ENCODE peak calls at places on chromosome 5, in nine cellular contexts. One of them, this sample, is unnamed.

GRCh38 chr5:166724284-166724683 is 1567.2 kb upstream of the WWC1 start:
- DNase-seq in kidney: no peak
- DNase-seq in CD4-positive, alpha-beta T cell: no peak
- DNase-seq in fibroblast of the aortic adventitia: no peak
- DNase-seq in chondrocyte: no peak
- DNase-seq in AG10803: no peak
- DNase-seq in fibroblast of pulmonary artery: no peak
- DNase-seq in upper lobe of right lung: no peak
- DNase-seq in heart right ventricle: no peak
- DNase-seq in this sample: no peak

GRCh38 chr5:135880801-135881200 is 14.8 kb downstream of the IL9 start:
- DNase-seq in kidney: no peak
- DNase-seq in CD4-positive, alpha-beta T cell: no peak
- DNase-seq in fibroblast of the aortic adventitia: no peak
- DNase-seq in chondrocyte: no peak
- DNase-seq in AG10803: no peak
- DNase-seq in fibroblast of pulmonary artery: no peak
- DNase-seq in upper lobe of right lung: no peak
- DNase-seq in heart right ventricle: no peak
- DNase-seq in this sample: peak; percentile 22

GRCh38 chr5:160906077-160906476 is 54.1 kb upstream of the ATP10B start:
- DNase-seq in kidney: no peak
- DNase-seq in CD4-positive, alpha-beta T cell: no peak
- DNase-seq in fibroblast of the aortic adventitia: no peak
- DNase-seq in chondrocyte: no peak
- DNase-seq in AG10803: no peak
- DNase-seq in fibroblast of pulmonary artery: no peak
- DNase-seq in upper lobe of right lung: no peak
- DNase-seq in heart right ventricle: no peak
- DNase-seq in this sample: no peak

GRCh38 chr5:64273276-64273675 is 107.6 kb downstream of the RNF180 start:
- DNase-seq in kidney: no peak
- DNase-seq in CD4-positive, alpha-beta T cell: no peak
- DNase-seq in fibroblast of the aortic adventitia: peak; percentile 2
- DNase-seq in chondrocyte: no peak
- DNase-seq in AG10803: no peak
- DNase-seq in fibroblast of pulmonary artery: no peak
- DNase-seq in upper lobe of right lung: no peak
- DNase-seq in heart right ventricle: no peak
- DNase-seq in this sample: no peak

GRCh38 chr5:663436-664342 is 29.5 kb downstream of the TPPP start:
- DNase-seq in kidney: peak; percentile 71
- DNase-seq in CD4-positive, alpha-beta T cell: no peak
- DNase-seq in fibroblast of the aortic adventitia: no peak
- DNase-seq in chondrocyte: peak; percentile 86
- DNase-seq in AG10803: no peak
- DNase-seq in fibroblast of pulmonary artery: no peak
- DNase-seq in upper lobe of right lung: no peak
- DNase-seq in heart right ventricle: no peak
- DNase-seq in this sample: no peak

GRCh38 chr5:38193015-38193581 is 65.3 kb upstream of the EGFLAM start:
- DNase-seq in kidney: peak; percentile 80
- DNase-seq in CD4-positive, alpha-beta T cell: peak; percentile 25
- DNase-seq in fibroblast of the aortic adventitia: peak; percentile 68
- DNase-seq in chondrocyte: no peak
- DNase-seq in AG10803: peak; percentile 77
- DNase-seq in fibroblast of pulmonary artery: peak; percentile 74
- DNase-seq in upper lobe of right lung: peak; percentile 80
- DNase-seq in heart right ventricle: peak; percentile 56
- DNase-seq in this sample: peak; percentile 81

GRCh38 chr5:165809914-165810313 is 2304.5 kb downstream of the MAT2B start:
- DNase-seq in kidney: no peak
- DNase-seq in CD4-positive, alpha-beta T cell: no peak
- DNase-seq in fibroblast of the aortic adventitia: no peak
- DNase-seq in chondrocyte: no peak
- DNase-seq in AG10803: no peak
- DNase-seq in fibroblast of pulmonary artery: no peak
- DNase-seq in upper lobe of right lung: no peak
- DNase-seq in heart right ventricle: no peak
- DNase-seq in this sample: no peak

GRCh38 chr5:65062684-65063083 is 294.0 kb downstream of the CWC27 start:
- DNase-seq in kidney: no peak
- DNase-seq in CD4-positive, alpha-beta T cell: no peak
- DNase-seq in fibroblast of the aortic adventitia: peak; percentile 99
- DNase-seq in chondrocyte: no peak
- DNase-seq in AG10803: peak; percentile 98
- DNase-seq in fibroblast of pulmonary artery: peak; percentile 97
- DNase-seq in upper lobe of right lung: no peak
- DNase-seq in heart right ventricle: peak; percentile 65
- DNase-seq in this sample: no peak

GRCh38 chr5:125349432-125349831 is 603.0 kb upstream of the ZNF608 start:
- DNase-seq in kidney: no peak
- DNase-seq in CD4-positive, alpha-beta T cell: no peak
- DNase-seq in fibroblast of the aortic adventitia: no peak
- DNase-seq in chondrocyte: no peak
- DNase-seq in AG10803: peak; percentile 66
- DNase-seq in fibroblast of pulmonary artery: peak; percentile 48
- DNase-seq in upper lobe of right lung: no peak
- DNase-seq in heart right ventricle: no peak
- DNase-seq in this sample: no peak

GRCh38 chr5:69007726-69008368 is 86.0 kb upstream of the SLC30A5 start:
- DNase-seq in kidney: peak; percentile 69
- DNase-seq in CD4-positive, alpha-beta T cell: peak; percentile 64
- DNase-seq in fibroblast of the aortic adventitia: peak; percentile 34
- DNase-seq in chondrocyte: no peak
- DNase-seq in AG10803: peak; percentile 33
- DNase-seq in fibroblast of pulmonary artery: peak; percentile 49
- DNase-seq in upper lobe of right lung: no peak
- DNase-seq in heart right ventricle: peak; percentile 53
- DNase-seq in this sample: peak; percentile 76

GRCh38 chr5:1481266-1481998 is 36.2 kb upstream of the SLC6A3 start:
- DNase-seq in kidney: no peak
- DNase-seq in CD4-positive, alpha-beta T cell: no peak
- DNase-seq in fibroblast of the aortic adventitia: no peak
- DNase-seq in chondrocyte: no peak
- DNase-seq in AG10803: no peak
- DNase-seq in fibroblast of pulmonary artery: no peak
- DNase-seq in upper lobe of right lung: no peak
- DNase-seq in heart right ventricle: no peak
- DNase-seq in this sample: no peak

GRCh38 chr5:138745268-138745667 is 8.0 kb upstream of the CTNNA1 start:
- DNase-seq in kidney: no peak
- DNase-seq in CD4-positive, alpha-beta T cell: no peak
- DNase-seq in fibroblast of the aortic adventitia: no peak
- DNase-seq in chondrocyte: no peak
- DNase-seq in AG10803: no peak
- DNase-seq in fibroblast of pulmonary artery: no peak
- DNase-seq in upper lobe of right lung: no peak
- DNase-seq in heart right ventricle: no peak
- DNase-seq in this sample: no peak

GRCh38 chr5:155728857-155729683 is 597.9 kb upstream of the SGCD start:
- DNase-seq in kidney: peak; percentile 47
- DNase-seq in CD4-positive, alpha-beta T cell: no peak
- DNase-seq in fibroblast of the aortic adventitia: no peak
- DNase-seq in chondrocyte: peak; percentile 67
- DNase-seq in AG10803: peak; percentile 78
- DNase-seq in fibroblast of pulmonary artery: no peak
- DNase-seq in upper lobe of right lung: no peak
- DNase-seq in heart right ventricle: peak; percentile 19
- DNase-seq in this sample: no peak

GRCh38 chr5:109939109-109939682 is 249.5 kb downstream of the MAN2A1 start:
- DNase-seq in kidney: no peak
- DNase-seq in CD4-positive, alpha-beta T cell: no peak
- DNase-seq in fibroblast of the aortic adventitia: peak; percentile 20
- DNase-seq in chondrocyte: no peak
- DNase-seq in AG10803: peak; percentile 39
- DNase-seq in fibroblast of pulmonary artery: peak; percentile 91
- DNase-seq in upper lobe of right lung: no peak
- DNase-seq in heart right ventricle: no peak
- DNase-seq in this sample: no peak

GRCh38 chr5:103428411-103428871 is 134.1 kb downstream of the NUDT12 start:
- DNase-seq in kidney: peak; percentile 73
- DNase-seq in CD4-positive, alpha-beta T cell: no peak
- DNase-seq in fibroblast of the aortic adventitia: peak; percentile 39
- DNase-seq in chondrocyte: peak; percentile 85
- DNase-seq in AG10803: peak; percentile 63
- DNase-seq in fibroblast of pulmonary artery: peak; percentile 72
- DNase-seq in upper lobe of right lung: no peak
- DNase-seq in heart right ventricle: peak; percentile 27
- DNase-seq in this sample: no peak

GRCh38 chr5:138626333-138626944 is 51.2 kb upstream of the HSPA9 start:
- DNase-seq in kidney: no peak
- DNase-seq in CD4-positive, alpha-beta T cell: no peak
- DNase-seq in fibroblast of the aortic adventitia: no peak
- DNase-seq in chondrocyte: peak; percentile 7
- DNase-seq in AG10803: no peak
- DNase-seq in fibroblast of pulmonary artery: no peak
- DNase-seq in upper lobe of right lung: no peak
- DNase-seq in heart right ventricle: no peak
- DNase-seq in this sample: no peak

GRCh38 chr5:76180817-76181805 is 97.9 kb downstream of the SV2C start:
- DNase-seq in kidney: no peak
- DNase-seq in CD4-positive, alpha-beta T cell: no peak
- DNase-seq in fibroblast of the aortic adventitia: no peak
- DNase-seq in chondrocyte: no peak
- DNase-seq in AG10803: no peak
- DNase-seq in fibroblast of pulmonary artery: no peak
- DNase-seq in upper lobe of right lung: no peak
- DNase-seq in heart right ventricle: no peak
- DNase-seq in this sample: no peak

GRCh38 chr5:5643481-5643880 is 221.0 kb downstream of the ICE1 start:
- DNase-seq in kidney: no peak
- DNase-seq in CD4-positive, alpha-beta T cell: no peak
- DNase-seq in fibroblast of the aortic adventitia: no peak
- DNase-seq in chondrocyte: no peak
- DNase-seq in AG10803: no peak
- DNase-seq in fibroblast of pulmonary artery: no peak
- DNase-seq in upper lobe of right lung: no peak
- DNase-seq in heart right ventricle: no peak
- DNase-seq in this sample: no peak
- TF ChIP-seq CTCF in kidney: no peak
- TF ChIP-seq CTCF in CD4-positive, alpha-beta T cell: no peak
- TF ChIP-seq CTCF in fibroblast of the aortic adventitia: no peak
- TF ChIP-seq CTCF in chondrocyte: no peak
- TF ChIP-seq CTCF in AG10803: no peak
- TF ChIP-seq CTCF in fibroblast of pulmonary artery: no peak
- TF ChIP-seq CTCF in upper lobe of right lung: no peak
- TF ChIP-seq CTCF in heart right ventricle: no peak
- TF ChIP-seq CTCF in this sample: no peak

DNA sequence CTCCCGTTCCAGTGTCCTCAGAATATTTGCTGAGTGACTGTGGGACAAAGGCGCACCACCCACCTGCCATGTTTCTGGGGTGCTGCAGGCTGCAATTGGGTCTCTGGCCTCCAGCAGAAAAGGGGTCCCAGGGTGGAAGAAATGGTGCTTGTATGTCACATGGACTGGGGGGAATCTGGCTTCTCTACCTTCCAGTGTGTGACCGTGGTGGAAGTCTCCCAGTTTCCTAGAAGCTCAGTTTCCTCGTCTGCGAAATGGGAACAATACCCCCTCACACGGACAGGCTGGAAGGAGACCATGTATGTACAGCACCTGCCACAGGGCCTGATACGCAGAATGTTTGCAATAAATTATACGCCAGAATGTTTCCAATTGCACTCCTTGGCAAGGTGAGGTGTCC is 23.8 kb downstream of the CPLX2 start:
- DNase-seq in kidney: no peak
- DNase-seq in CD4-positive, alpha-beta T cell: no peak
- DNase-seq in fibroblast of the aortic adventitia: no peak
- DNase-seq in chondrocyte: no peak
- DNase-seq in AG10803: no peak
- DNase-seq in fibroblast of pulmonary artery: no peak
- DNase-seq in upper lobe of right lung: no peak
- DNase-seq in heart right ventricle: no peak
- DNase-seq in this sample: no peak
- TF ChIP-seq CTCF in kidney: no peak
- TF ChIP-seq CTCF in CD4-positive, alpha-beta T cell: no peak
- TF ChIP-seq CTCF in fibroblast of the aortic adventitia: no peak
- TF ChIP-seq CTCF in chondrocyte: no peak
- TF ChIP-seq CTCF in AG10803: no peak
- TF ChIP-seq CTCF in fibroblast of pulmonary artery: no peak
- TF ChIP-seq CTCF in upper lobe of right lung: no peak
- TF ChIP-seq CTCF in heart right ventricle: no peak
- TF ChIP-seq CTCF in this sample: no peak

DNA sequence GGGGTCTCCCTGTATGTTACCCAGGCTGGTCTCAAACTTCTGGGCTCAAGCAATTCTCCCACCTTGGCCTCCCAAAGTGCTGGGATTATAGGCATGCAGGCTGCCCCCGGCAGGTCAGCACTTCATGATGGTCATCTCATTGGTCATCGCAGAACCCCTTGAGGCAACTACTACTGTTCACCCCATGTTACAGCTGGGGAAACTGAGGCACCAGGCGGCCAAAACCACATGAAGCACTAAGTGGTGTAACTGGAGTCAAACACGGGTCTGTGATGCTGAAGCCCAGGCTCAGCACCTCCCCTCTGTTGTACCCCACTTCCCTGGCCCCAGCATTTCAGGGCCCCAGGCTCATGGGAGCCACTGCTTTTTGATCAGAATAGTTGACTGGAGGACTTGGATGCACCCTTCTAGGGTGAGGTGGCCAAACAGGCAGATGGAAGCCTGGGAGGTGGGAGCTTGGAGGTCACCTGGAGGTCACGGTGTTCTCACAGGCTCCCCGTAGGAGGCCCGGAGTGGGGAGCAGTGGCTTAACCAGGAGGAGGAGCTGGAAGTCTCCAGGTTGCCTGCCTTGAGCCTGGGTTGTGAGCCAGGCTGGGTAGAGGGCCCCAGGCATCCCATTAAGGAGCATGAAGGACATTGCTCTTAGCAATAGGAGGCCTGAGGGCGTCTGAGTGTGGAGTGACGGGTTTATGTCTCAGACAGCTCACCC is 57.3 kb upstream of the RPL26L1 start:
- DNase-seq in kidney: no peak
- DNase-seq in CD4-positive, alpha-beta T cell: no peak
- DNase-seq in fibroblast of the aortic adventitia: no peak
- DNase-seq in chondrocyte: no peak
- DNase-seq in AG10803: peak; percentile 59
- DNase-seq in fibroblast of pulmonary artery: peak; percentile 62
- DNase-seq in upper lobe of right lung: no peak
- DNase-seq in heart right ventricle: no peak
- DNase-seq in this sample: no peak
- TF ChIP-seq CTCF in kidney: no peak
- TF ChIP-seq CTCF in CD4-positive, alpha-beta T cell: no peak
- TF ChIP-seq CTCF in fibroblast of the aortic adventitia: no peak
- TF ChIP-seq CTCF in chondrocyte: no peak
- TF ChIP-seq CTCF in AG10803: no peak
- TF ChIP-seq CTCF in fibroblast of pulmonary artery: no peak
- TF ChIP-seq CTCF in upper lobe of right lung: no peak
- TF ChIP-seq CTCF in heart right ventricle: no peak
- TF ChIP-seq CTCF in this sample: no peak

GRCh38 chr5:15463231-15463630 is 36.7 kb upstream of the FBXL7 start:
- DNase-seq in kidney: no peak
- DNase-seq in CD4-positive, alpha-beta T cell: no peak
- DNase-seq in fibroblast of the aortic adventitia: peak; percentile 53
- DNase-seq in chondrocyte: no peak
- DNase-seq in AG10803: peak; percentile 34
- DNase-seq in fibroblast of pulmonary artery: peak; percentile 52
- DNase-seq in upper lobe of right lung: no peak
- DNase-seq in heart right ventricle: no peak
- DNase-seq in this sample: no peak
- TF ChIP-seq CTCF in kidney: peak; percentile 36
- TF ChIP-seq CTCF in CD4-positive, alpha-beta T cell: no peak
- TF ChIP-seq CTCF in fibroblast of the aortic adventitia: peak; percentile 57
- TF ChIP-seq CTCF in chondrocyte: peak; percentile 75
- TF ChIP-seq CTCF in AG10803: peak; percentile 71
- TF ChIP-seq CTCF in fibroblast of pulmonary artery: peak; percentile 56
- TF ChIP-seq CTCF in upper lobe of right lung: peak; percentile 38
- TF ChIP-seq CTCF in heart right ventricle: peak; percentile 59
- TF ChIP-seq CTCF in this sample: no peak

This sample was measured in mesothelial cell of epicardium.